ENCODE peak calls at places on chromosomes 13 and 19, in six cellular contexts. T is GM23338, S is esophagus squamous epithelium, A is AG04449, M is uterus, D is AG09319. P is an unnamed sample.

GRCh38 chr13:47794963-47795362 is 206.1 kb downstream of the SUCLA2 start:
- DNase-seq in T (peak; percentile 74), S (no peak), A (no peak), M (no peak), D (no peak), P (no peak)

GRCh38 chr19:44891016-44891882 is at the start of gene TOMM40:
- DNase-seq in T (peak; percentile 81), S (peak; percentile 100), A (no peak), M (no peak), D (peak; percentile 99), P (no peak)

GRCh38 chr13:44012910-44013309 is 133.2 kb downstream of the LACC1 start:
- DNase-seq in T (no peak), S (no peak), A (no peak), M (no peak), D (no peak), P (no peak)

GRCh38 chr19:43562698-43563241 is 12.6 kb downstream of the XRCC1 start:
- DNase-seq in T (no peak), S (no peak), A (peak; percentile 76), M (peak; percentile 36), D (peak; percentile 28), P (peak; percentile 72)

GRCh38 chr19:17155251-17155650 is 59.9 kb upstream of the USE1 start:
- DNase-seq in T (no peak), S (no peak), A (no peak), M (no peak), D (no peak), P (no peak)

GRCh38 chr19:23771761-23772667 is 13.3 kb upstream of the ZNF681 start:
- DNase-seq in T (no peak), S (no peak), A (no peak), M (no peak), D (no peak), P (no peak)

GRCh38 chr13:99564389-99564788 is 63.1 kb downstream of the TM9SF2 start:
- DNase-seq in T (no peak), S (no peak), A (no peak), M (no peak), D (no peak), P (no peak)

GRCh38 chr19:658916-659839 is 3.8 kb downstream of the RNF126 start:
- DNase-seq in T (no peak), S (no peak), A (no peak), M (no peak), D (no peak), P (no peak)

GRCh38 chr13:63414247-63414646 is 1998.6 kb upstream of the PCDH20 start:
- DNase-seq in T (no peak), S (no peak), A (no peak), M (no peak), D (no peak), P (no peak)

GRCh38 chr19:51259348-51260245 is 8.7 kb downstream of the SIGLECL1 start:
- DNase-seq in T (peak; percentile 72), S (no peak), A (no peak), M (no peak), D (no peak), P (no peak)

DNA sequence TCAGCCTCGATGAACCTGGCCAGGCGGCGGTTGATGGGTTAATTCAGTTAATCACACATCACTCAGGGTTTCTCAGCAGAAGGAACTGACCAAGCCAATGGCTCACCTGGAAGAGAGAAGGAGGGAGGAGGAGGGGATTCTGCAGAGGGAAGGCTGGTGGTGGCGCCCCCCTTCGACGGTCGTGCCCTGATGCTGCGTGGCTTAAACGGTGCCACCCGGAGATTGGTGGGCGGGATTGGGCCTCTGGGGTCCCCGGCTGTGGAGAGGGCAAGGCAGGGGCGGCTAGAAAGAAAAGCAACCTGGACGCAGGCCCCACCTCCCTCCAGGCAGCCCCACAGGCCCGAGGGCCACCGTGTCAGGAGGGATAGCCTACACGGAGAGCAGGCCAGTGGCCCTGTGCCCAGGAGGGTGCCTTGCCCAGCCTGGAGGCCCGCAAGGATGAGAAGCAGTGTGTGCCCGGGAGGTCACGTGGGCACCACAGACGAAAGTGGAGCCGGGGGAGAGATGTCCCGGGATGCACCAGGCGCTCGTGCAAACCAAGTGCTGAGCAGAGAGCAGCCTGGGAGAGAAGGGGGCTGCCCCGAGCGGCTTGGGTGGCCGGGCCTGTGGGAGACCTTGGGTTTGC is 16.0 kb downstream of the CSNK1G2 start:
- DNase-seq in T (peak; percentile 68), S (no peak), A (no peak), M (no peak), D (no peak), P (no peak)
- TF ChIP-seq CTCF in T (peak; percentile 68), S (no peak), A (no peak), M (no peak), D (no peak), P (no peak)

GRCh38 chr19:42253245-42254082 is 1.5 kb downstream of the ERF start:
- DNase-seq in T (peak; percentile 79), S (no peak), A (no peak), M (peak; percentile 71), D (no peak), P (no peak)

GRCh38 chr19:42255766-42256750 is 1.1 kb upstream of the ERF start:
- DNase-seq in T (peak; percentile 79), S (no peak), A (no peak), M (peak; percentile 62), D (no peak), P (peak; percentile 75)

GRCh38 chr19:42254850-42255765 is at the start of gene ERF:
- DNase-seq in T (peak; percentile 95), S (peak; percentile 71), A (no peak), M (peak; percentile 95), D (peak; percentile 73), P (peak; percentile 97)

GRCh38 chr19:42252365-42253244 is 2.3 kb downstream of the ERF start:
- DNase-seq in T (peak; percentile 42), S (no peak), A (no peak), M (peak; percentile 67), D (no peak), P (peak; percentile 80)

DNA sequence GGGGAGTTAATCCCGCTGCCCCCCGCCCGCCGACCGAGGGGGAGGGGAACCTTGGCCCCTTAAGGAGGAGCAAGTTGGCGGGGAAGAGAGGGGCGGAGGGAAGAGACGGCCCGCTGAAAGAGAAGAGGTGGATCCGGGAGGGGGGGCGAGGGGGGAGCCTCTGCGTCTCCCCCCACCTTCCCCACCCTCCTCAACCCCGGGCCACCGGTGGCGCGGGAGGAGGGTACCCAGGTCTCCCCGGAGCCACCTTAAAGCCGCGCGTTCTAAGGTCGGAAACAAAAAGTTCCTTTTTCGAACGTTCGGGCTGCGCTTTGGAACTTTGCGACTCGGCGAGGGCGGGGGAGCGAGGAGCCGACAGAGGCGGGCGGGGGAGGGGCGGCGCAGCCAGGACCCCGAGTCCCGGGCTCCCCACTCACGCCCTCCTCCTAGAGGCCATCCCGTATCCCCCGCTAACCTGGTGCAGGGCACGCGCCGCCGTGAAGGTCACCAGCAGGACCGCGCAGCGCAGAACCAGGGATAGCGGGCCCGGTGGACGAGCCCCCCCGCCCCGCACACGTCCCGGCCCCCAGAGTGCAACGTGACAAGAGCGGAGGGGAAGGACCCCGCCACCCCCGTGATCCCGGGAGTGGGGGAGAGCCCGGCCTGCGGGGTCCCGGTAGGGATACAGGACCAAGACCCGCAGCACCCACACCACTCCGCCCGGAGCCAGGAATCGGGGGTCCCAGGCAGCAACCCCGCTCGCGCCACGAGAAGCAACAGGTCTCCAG is 662 bp downstream of the ERF start:
- DNase-seq in T (peak; percentile 93), S (no peak), A (no peak), M (peak; percentile 76), D (no peak), P (no peak)
- TF ChIP-seq CTCF in T (peak; percentile 10), S (no peak), A (no peak), M (peak; percentile 18), D (no peak), P (no peak)

GRCh38 chr13:36069881-36070366 is 61.3 kb downstream of the DCLK1 start:
- DNase-seq in T (no peak), S (no peak), A (no peak), M (peak; percentile 38), D (peak; percentile 56), P (no peak)
- TF ChIP-seq CTCF in T (no peak), S (no peak), A (no peak), M (no peak), D (no peak), P (no peak)

GRCh38 chr19:3838661-3839060 is 30.2 kb downstream of the ZFR2 start:
- DNase-seq in T (no peak), S (no peak), A (no peak), M (no peak), D (no peak), P (no peak)
- TF ChIP-seq CTCF in T (no peak), S (no peak), A (no peak), M (no peak), D (no peak), P (no peak)

DNA sequence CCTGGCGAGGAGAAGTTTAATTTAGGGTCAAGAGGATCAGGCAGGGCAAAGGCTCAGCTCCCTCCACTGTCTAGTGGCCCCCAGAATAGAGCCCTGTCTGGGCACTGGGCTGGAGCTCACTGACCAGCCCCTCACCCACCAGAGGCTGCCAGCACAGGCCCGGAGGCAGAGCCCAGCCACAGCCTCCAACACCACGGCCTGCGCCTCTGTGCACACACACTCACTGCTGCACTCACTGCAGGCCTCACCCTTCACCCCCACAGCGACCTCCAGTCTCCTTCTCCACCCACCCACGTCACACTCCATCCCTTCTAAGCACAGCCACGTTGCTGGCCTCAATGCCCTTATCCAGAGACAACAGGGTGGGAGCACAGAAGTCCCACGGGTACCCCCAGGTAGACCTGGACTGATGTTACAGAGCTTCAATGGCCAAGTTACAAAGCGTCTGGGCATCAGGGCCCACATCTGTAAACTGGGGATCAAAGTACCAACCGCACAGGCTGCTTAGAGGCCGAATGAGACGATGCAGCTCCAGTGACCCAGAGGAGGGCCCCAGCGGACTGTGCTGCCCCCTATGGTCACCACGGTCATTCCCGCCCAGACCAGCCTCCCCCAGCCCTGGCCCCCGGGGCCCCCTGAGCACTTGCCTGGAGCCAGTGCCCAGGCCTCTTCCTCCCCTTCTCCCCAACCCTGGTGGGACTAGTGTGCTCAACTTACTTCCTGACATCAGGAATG is 4.5 kb upstream of the PRKD2 start:
- DNase-seq in T (peak; percentile 66), S (no peak), A (no peak), M (no peak), D (no peak), P (no peak)
- TF ChIP-seq CTCF in T (peak; percentile 65), S (no peak), A (peak; percentile 5), M (no peak), D (no peak), P (no peak)

GRCh38 chr13:49498211-49498610 is 2.5 kb downstream of the PHF11 start:
- DNase-seq in T (no peak), S (no peak), A (no peak), M (no peak), D (no peak), P (no peak)

GRCh38 chr13:49503951-49504350 is 8.2 kb downstream of the PHF11 start:
- DNase-seq in T (no peak), S (no peak), A (no peak), M (no peak), D (no peak), P (no peak)

GRCh38 chr13:49499889-49500660 is 4.3 kb downstream of the PHF11 start:
- DNase-seq in T (no peak), S (no peak), A (peak; percentile 45), M (no peak), D (peak; percentile 41), P (no peak)

GRCh38 chr13:49497272-49497671 is 1.5 kb downstream of the PHF11 start:
- DNase-seq in T (no peak), S (no peak), A (no peak), M (no peak), D (no peak), P (no peak)

DNA sequence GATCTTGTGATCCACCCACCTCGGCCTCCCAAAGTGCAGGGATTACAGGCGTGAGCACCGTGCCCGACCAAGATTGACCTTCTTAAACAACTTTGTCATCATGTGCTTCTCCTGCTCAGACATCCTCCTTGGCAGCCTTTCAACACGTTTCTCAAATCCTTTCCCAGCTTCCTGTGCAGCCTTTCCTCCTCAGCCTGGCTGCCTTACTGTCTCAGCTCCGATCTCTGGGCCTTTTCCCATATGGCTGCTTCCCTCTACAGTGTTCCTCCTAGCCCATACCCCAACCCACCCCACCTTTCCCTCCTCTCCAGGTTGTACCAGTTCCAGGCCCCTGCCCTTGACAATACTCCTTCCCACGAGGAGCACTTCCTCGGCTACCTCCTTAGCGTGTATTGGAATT is 7.2 kb downstream of the PHF11 start:
- DNase-seq in T (no peak), S (no peak), A (no peak), M (peak; percentile 27), D (no peak), P (no peak)
- TF ChIP-seq CTCF in T (no peak), S (no peak), A (no peak), M (no peak), D (no peak), P (no peak)

P was measured in ascending aorta.